ENCODE peak calls at places on chromosomes 11 and 22, in seven cellular contexts. One of them, this sample, is unnamed.
A peak's percentile ranks its signal among the peaks of the same experiment; 100 is the strongest.

GRCh38 chr22:37237371-37238268 is 6.4 kb downstream of the RAC2 start:
- DNase-seq in Kasumi-1: no peak
- DNase-seq in WTC11: no peak
- DNase-seq in T-cell: no peak
- DNase-seq in activated CD4-positive, alpha-beta memory T cell treated with anti-CD3 and anti-CD28 coated beads for 36 hours: peak; percentile 20
- DNase-seq in EH: peak; percentile 54
- DNase-seq in lower leg skin: no peak
- DNase-seq in this sample: peak; percentile 65

GRCh38 chr11:77705877-77706579 is 68.4 kb upstream of the CLNS1A start:
- DNase-seq in Kasumi-1: no peak
- DNase-seq in WTC11: no peak
- DNase-seq in T-cell: no peak
- DNase-seq in activated CD4-positive, alpha-beta memory T cell treated with anti-CD3 and anti-CD28 coated beads for 36 hours: no peak
- DNase-seq in EH: no peak
- DNase-seq in lower leg skin: no peak
- DNase-seq in this sample: no peak

GRCh38 chr11:1890856-1891830 is 552 bp downstream of the PRR33 start:
- DNase-seq in Kasumi-1: no peak
- DNase-seq in WTC11: no peak
- DNase-seq in T-cell: no peak
- DNase-seq in activated CD4-positive, alpha-beta memory T cell treated with anti-CD3 and anti-CD28 coated beads for 36 hours: no peak
- DNase-seq in EH: no peak
- DNase-seq in lower leg skin: peak; percentile 85
- DNase-seq in this sample: no peak

GRCh38 chr11:33266418-33267215 is 9.4 kb downstream of the HIPK3 start:
- DNase-seq in Kasumi-1: no peak
- DNase-seq in WTC11: no peak
- DNase-seq in T-cell: no peak
- DNase-seq in activated CD4-positive, alpha-beta memory T cell treated with anti-CD3 and anti-CD28 coated beads for 36 hours: no peak
- DNase-seq in EH: peak; percentile 62
- DNase-seq in lower leg skin: no peak
- DNase-seq in this sample: peak; percentile 65

GRCh38 chr11:2529636-2530035 is 84.8 kb downstream of the KCNQ1 start:
- DNase-seq in Kasumi-1: no peak
- DNase-seq in WTC11: no peak
- DNase-seq in T-cell: no peak
- DNase-seq in activated CD4-positive, alpha-beta memory T cell treated with anti-CD3 and anti-CD28 coated beads for 36 hours: no peak
- DNase-seq in EH: no peak
- DNase-seq in lower leg skin: peak; percentile 70
- DNase-seq in this sample: no peak

GRCh38 chr22:23072911-23073491 is 2.7 kb downstream of the GNAZ start:
- DNase-seq in Kasumi-1: no peak
- DNase-seq in WTC11: no peak
- DNase-seq in T-cell: no peak
- DNase-seq in activated CD4-positive, alpha-beta memory T cell treated with anti-CD3 and anti-CD28 coated beads for 36 hours: no peak
- DNase-seq in EH: peak; percentile 83
- DNase-seq in lower leg skin: peak; percentile 82
- DNase-seq in this sample: no peak

GRCh38 chr11:111935331-111936044 is 1.7 kb upstream of the DIXDC1 start:
- DNase-seq in Kasumi-1: no peak
- DNase-seq in WTC11: no peak
- DNase-seq in T-cell: no peak
- DNase-seq in activated CD4-positive, alpha-beta memory T cell treated with anti-CD3 and anti-CD28 coated beads for 36 hours: no peak
- DNase-seq in EH: no peak
- DNase-seq in lower leg skin: no peak
- DNase-seq in this sample: no peak

GRCh38 chr22:41524809-41525449 is 19.3 kb downstream of the POLR3H start:
- DNase-seq in Kasumi-1: peak; percentile 89
- DNase-seq in WTC11: peak; percentile 29
- DNase-seq in T-cell: peak; percentile 79
- DNase-seq in activated CD4-positive, alpha-beta memory T cell treated with anti-CD3 and anti-CD28 coated beads for 36 hours: peak; percentile 80
- DNase-seq in EH: no peak
- DNase-seq in lower leg skin: no peak
- DNase-seq in this sample: no peak

GRCh38 chr11:80107415-80107814 is 666.6 kb upstream of the TENM4 start:
- DNase-seq in Kasumi-1: no peak
- DNase-seq in WTC11: no peak
- DNase-seq in T-cell: no peak
- DNase-seq in activated CD4-positive, alpha-beta memory T cell treated with anti-CD3 and anti-CD28 coated beads for 36 hours: no peak
- DNase-seq in EH: peak; percentile 13
- DNase-seq in lower leg skin: no peak
- DNase-seq in this sample: no peak

GRCh38 chr11:112410325-112410724 is 149.7 kb upstream of the PLET1 start:
- DNase-seq in Kasumi-1: no peak
- DNase-seq in WTC11: no peak
- DNase-seq in T-cell: no peak
- DNase-seq in activated CD4-positive, alpha-beta memory T cell treated with anti-CD3 and anti-CD28 coated beads for 36 hours: no peak
- DNase-seq in EH: no peak
- DNase-seq in lower leg skin: no peak
- DNase-seq in this sample: no peak

This sample was measured in astrocyte.